ENCODE peak calls at places on chromosome 18, in four cellular contexts. M is neuronal stem cell, Z is IMR-90, O is mesenchymal stem cell. V is an unnamed sample.

GRCh38 chr18:53025247-53025646 is 685.2 kb downstream of the DCC start:
- DNase-seq in M (no peak), Z (no peak), O (no peak), V (no peak)

GRCh38 chr18:22168360-22168921 is 948 bp upstream of the GATA6 start:
- DNase-seq in M (no peak), O (peak), Z (no peak), V (peak)

GRCh38 chr18:1665064-1665463 is 760.4 kb downstream of the ADCYAP1 start:
- DNase-seq in Z (no peak), O (no peak), M (no peak), V (no peak)

GRCh38 chr18:46542545-46542944 is 114.5 kb downstream of the LOXHD1 start:
- DNase-seq in M (peak), O (no peak), Z (no peak), V (no peak)

GRCh38 chr18:32769242-32770180 is 3.3 kb downstream of the KLHL14 start:
- DNase-seq in M (no peak), O (peak), Z (no peak), V (peak)

GRCh38 chr18:78860117-78860516 is 119.5 kb upstream of the SALL3 start:
- DNase-seq in O (no peak), Z (no peak), M (no peak), V (no peak)

GRCh38 chr18:32711862-32712261 is 61.0 kb downstream of the KLHL14 start:
- DNase-seq in Z (no peak), M (no peak), O (no peak), V (no peak)

GRCh38 chr18:77366725-77367641 is 117.3 kb downstream of the GALR1 start:
- DNase-seq in M (no peak), O (no peak), Z (no peak), V (no peak)

GRCh38 chr18:28650860-28651259 is 473.9 kb upstream of the CDH2 start:
- DNase-seq in O (no peak), Z (no peak), M (no peak), V (no peak)

GRCh38 chr18:37502036-37502435 is 63.6 kb downstream of the CELF4 start:
- DNase-seq in O (no peak), Z (no peak), M (no peak), V (no peak)

GRCh38 chr18:37671530-37671929 is 105.9 kb upstream of the CELF4 start:
- DNase-seq in Z (no peak), M (no peak), O (no peak), V (no peak)

GRCh38 chr18:31162419-31162793 is 250 bp downstream of the DSC1 start:
- DNase-seq in O (no peak), M (no peak), Z (no peak), V (no peak)

GRCh38 chr18:36352384-36352783 is 54.9 kb downstream of the FHOD3 start:
- DNase-seq in O (peak), Z (peak), M (no peak), V (no peak)

GRCh38 chr18:32469190-32469611 is 1.5 kb downstream of the GAREM1 start:
- DNase-seq in Z (peak), O (peak), M (peak), V (peak)

GRCh38 chr18:57301573-57302230 is 50.7 kb upstream of the ST8SIA3 start:
- DNase-seq in Z (no peak), M (peak), O (no peak), V (no peak)

GRCh38 chr18:22307528-22307927 is 110.2 kb downstream of the CTAGE1 start:
- DNase-seq in O (no peak), Z (no peak), M (no peak), V (no peak)

GRCh38 chr18:8747440-8747937 is 42.1 kb downstream of the MTCL1 start:
- DNase-seq in Z (peak), O (peak), M (no peak), V (peak)

GRCh38 chr18:78032574-78032973 is 782.9 kb downstream of the GALR1 start:
- DNase-seq in O (no peak), M (no peak), Z (no peak), V (no peak)

GRCh38 chr18:22282311-22283235 is 113.2 kb downstream of the GATA6 start:
- DNase-seq in Z (peak), O (peak), M (no peak), V (peak)

GRCh38 chr18:62938006-62938405 is 222.7 kb downstream of the PHLPP1 start:
- DNase-seq in M (no peak), Z (peak), O (peak), V (no peak)

GRCh38 chr18:70371085-70371735 is 82.4 kb downstream of the SOCS6 start:
- DNase-seq in M (no peak), O (no peak), Z (no peak), V (peak)

GRCh38 chr18:46335551-46336059 is 231.4 kb downstream of the HAUS1 start:
- DNase-seq in M (peak), O (no peak), Z (no peak), V (no peak)

GRCh38 chr18:76445275-76445674 is 49.8 kb downstream of the ZNF516 start:
- DNase-seq in O (peak), M (no peak), Z (peak), V (no peak)

GRCh38 chr18:13565228-13565627 is 161.1 kb downstream of the FAM210A start:
- DNase-seq in O (no peak), Z (no peak), M (no peak), V (no peak)

GRCh38 chr18:14285053-14285452 is 152.8 kb upstream of the ZNF519 start:
- DNase-seq in O (no peak), M (no peak), Z (no peak), V (no peak)

GRCh38 chr18:57705861-57706590 is 84.4 kb upstream of the NARS1 start:
- DNase-seq in O (no peak), M (no peak), Z (no peak), V (peak)

GRCh38 chr18:26547302-26548143 is 830 bp downstream of the KCTD1 start:
- DNase-seq in Z (peak), O (peak), M (peak), V (peak)

GRCh38 chr18:55489034-55489741 is 98.8 kb downstream of the TCF4 start:
- DNase-seq in O (peak), M (no peak), Z (peak), V (no peak)
- H4K8ac ChIP-seq in O (no peak), M (no peak), Z (peak), V (no peak)

GRCh38 chr18:34223164-34223892 is 1.4 kb downstream of the NOL4 start:
- DNase-seq in M (no peak), Z (no peak), O (no peak), V (no peak)
- H3K9ac ChIP-seq in M (no peak), Z (no peak), O (no peak), V (no peak)

GRCh38 chr18:10449396-10449795 is 5.0 kb upstream of the APCDD1 start:
- DNase-seq in O (no peak), M (no peak), Z (peak), V (no peak)
- H4K8ac ChIP-seq in O (no peak), M (no peak), Z (no peak), V (no peak)

GRCh38 chr18:80167331-80167730 is 58.3 kb downstream of the ADNP2 start:
- DNase-seq in M (no peak), Z (no peak), O (no peak), V (no peak)
- H3K9ac ChIP-seq in M (no peak), Z (no peak), O (no peak), V (no peak)

GRCh38 chr18:34928068-34928753 is 113.0 kb upstream of the MAPRE2 start:
- DNase-seq in O (peak), M (no peak), Z (no peak), V (no peak)
- H4K8ac ChIP-seq in O (peak), M (no peak), Z (peak), V (peak)

GRCh38 chr18:48090702-48091101 is 160.2 kb upstream of the SMAD2 start:
- DNase-seq in M (no peak), Z (no peak), O (no peak), V (no peak)

GRCh38 chr18:48095726-48096125 is 165.3 kb upstream of the SMAD2 start:
- DNase-seq in Z (no peak), O (no peak), M (no peak), V (no peak)

GRCh38 chr18:48090021-48090420 is 159.6 kb upstream of the SMAD2 start:
- DNase-seq in O (no peak), M (no peak), Z (no peak), V (no peak)

GRCh38 chr18:48091869-48092497 is 161.5 kb upstream of the SMAD2 start:
- DNase-seq in M (no peak), Z (no peak), O (no peak), V (no peak)

GRCh38 chr18:48093104-48093503 is 162.6 kb upstream of the SMAD2 start:
- DNase-seq in O (no peak), M (no peak), Z (no peak), V (no peak)
- H3K9ac ChIP-seq in O (no peak), M (no peak), Z (no peak), V (no peak)

GRCh38 chr18:12013186-12013916 is 32.0 kb downstream of the IMPA2 start:
- DNase-seq in Z (no peak), M (peak), O (no peak), V (no peak)

GRCh38 chr18:12014091-12014490 is 32.8 kb downstream of the IMPA2 start:
- DNase-seq in O (no peak), Z (no peak), M (no peak), V (no peak)

GRCh38 chr18:12011962-12012549 is 30.7 kb downstream of the IMPA2 start:
- DNase-seq in O (no peak), Z (peak), M (no peak), V (no peak)

GRCh38 chr18:12011199-12011961 is 30.1 kb downstream of the IMPA2 start:
- DNase-seq in M (no peak), O (no peak), Z (no peak), V (no peak)

DNA sequence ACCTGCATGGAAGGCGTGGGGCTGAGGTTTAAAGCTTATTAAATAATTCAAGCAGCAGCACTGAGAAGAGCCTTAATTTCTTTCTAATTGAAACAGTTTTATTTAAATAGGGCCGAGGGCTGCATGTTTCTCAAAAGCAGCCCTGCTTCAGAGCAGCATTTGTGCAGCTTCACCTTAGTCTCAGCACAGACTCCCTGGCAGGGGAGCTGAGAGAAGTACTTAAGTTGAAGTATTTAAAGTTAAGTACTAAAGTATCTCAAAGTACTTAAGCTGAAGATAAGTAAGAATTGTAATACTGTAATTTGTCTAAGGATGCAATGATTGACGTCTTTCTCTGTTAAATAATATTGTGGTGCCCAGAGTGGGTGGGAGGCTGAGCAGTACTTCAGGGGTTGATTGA is 31.4 kb downstream of the IMPA2 start:
- DNase-seq in Z (no peak), O (no peak), M (no peak), V (no peak)
- H4K8ac ChIP-seq in Z (no peak), O (no peak), M (no peak), V (no peak)

GRCh38 chr18:80244956-80245730 is 2.2 kb downstream of the PARD6G start:
- DNase-seq in M (no peak), O (no peak), Z (no peak), V (peak)

GRCh38 chr18:80244167-80244566 is 3.1 kb downstream of the PARD6G start:
- DNase-seq in Z (no peak), O (no peak), M (no peak), V (no peak)

GRCh38 chr18:80246656-80247402 is 485 bp downstream of the PARD6G start:
- DNase-seq in M (peak), O (peak), Z (no peak), V (peak)

GRCh38 chr18:80247403-80247916 is at the start of gene PARD6G:
- DNase-seq in O (peak), M (peak), Z (peak), V (peak)

GRCh38 chr18:80245781-80246655 is 1.3 kb downstream of the PARD6G start:
- DNase-seq in M (peak), O (no peak), Z (no peak), V (no peak)
- H3K9ac ChIP-seq in M (peak), O (peak), Z (peak), V (no peak)